ENCODE peak calls at places on chromosomes 6 and 20, in six cellular contexts. One of them, this sample, is unnamed.

GRCh38 chr6:128367437-128367836 is 153.0 kb downstream of the PTPRK start:
- DNase-seq in GM12892: no peak
- DNase-seq in K562: no peak
- DNase-seq in GM12878: no peak
- DNase-seq in HepG2: no peak
- DNase-seq in H1: no peak
- DNase-seq in this sample: no peak

GRCh38 chr6:16168121-16168520 is 39.2 kb downstream of the MYLIP start:
- DNase-seq in GM12892: no peak
- DNase-seq in K562: peak
- DNase-seq in GM12878: no peak
- DNase-seq in HepG2: no peak
- DNase-seq in H1: no peak
- DNase-seq in this sample: no peak

GRCh38 chr6:11648889-11649288 is 111.3 kb downstream of the TMEM170B start:
- DNase-seq in GM12892: no peak
- DNase-seq in K562: no peak
- DNase-seq in GM12878: no peak
- DNase-seq in HepG2: no peak
- DNase-seq in H1: no peak
- DNase-seq in this sample: no peak

GRCh38 chr20:40986774-40987173 is 41.8 kb upstream of the TOP1 start:
- DNase-seq in GM12892: no peak
- DNase-seq in K562: no peak
- DNase-seq in GM12878: no peak
- DNase-seq in HepG2: no peak
- DNase-seq in H1: no peak
- DNase-seq in this sample: no peak

GRCh38 chr6:89243331-89243629 is 26.1 kb upstream of the GABRR1 start:
- DNase-seq in GM12892: no peak
- DNase-seq in K562: no peak
- DNase-seq in GM12878: no peak
- DNase-seq in HepG2: no peak
- DNase-seq in H1: no peak
- DNase-seq in this sample: no peak

GRCh38 chr6:112100561-112100960 is 13.2 kb downstream of the FAM229B start:
- DNase-seq in GM12892: no peak
- DNase-seq in K562: no peak
- DNase-seq in GM12878: no peak
- DNase-seq in HepG2: no peak
- DNase-seq in H1: peak
- DNase-seq in this sample: no peak

GRCh38 chr6:134553941-134554340 is 236.0 kb upstream of the SGK1 start:
- DNase-seq in GM12892: no peak
- DNase-seq in K562: no peak
- DNase-seq in GM12878: no peak
- DNase-seq in HepG2: no peak
- DNase-seq in H1: no peak
- DNase-seq in this sample: no peak

GRCh38 chr6:159981171-159981571 is 12.3 kb downstream of the IGF2R start:
- DNase-seq in GM12892: no peak
- DNase-seq in K562: no peak
- DNase-seq in GM12878: no peak
- DNase-seq in HepG2: no peak
- DNase-seq in H1: no peak
- DNase-seq in this sample: no peak

GRCh38 chr6:121223212-121223611 is 111.1 kb downstream of the TBC1D32 start:
- DNase-seq in GM12892: no peak
- DNase-seq in K562: no peak
- DNase-seq in GM12878: no peak
- DNase-seq in HepG2: no peak
- DNase-seq in H1: no peak
- DNase-seq in this sample: no peak

GRCh38 chr6:107820571-107821261 is 3.4 kb downstream of the SCML4 start:
- DNase-seq in GM12892: no peak
- DNase-seq in K562: no peak
- DNase-seq in GM12878: no peak
- DNase-seq in HepG2: no peak
- DNase-seq in H1: no peak
- DNase-seq in this sample: no peak

GRCh38 chr20:49310695-49311094 is 32.8 kb upstream of the ZNFX1 start:
- DNase-seq in GM12892: no peak
- DNase-seq in K562: no peak
- DNase-seq in GM12878: no peak
- DNase-seq in HepG2: peak
- DNase-seq in H1: no peak
- DNase-seq in this sample: no peak

GRCh38 chr6:161444464-161444863 is 170.6 kb upstream of the AGPAT4 start:
- DNase-seq in GM12892: no peak
- DNase-seq in K562: peak
- DNase-seq in GM12878: no peak
- DNase-seq in HepG2: no peak
- DNase-seq in H1: no peak
- DNase-seq in this sample: no peak

GRCh38 chr20:61510778-61511330 is 258.8 kb downstream of the CDH4 start:
- DNase-seq in GM12892: no peak
- DNase-seq in K562: no peak
- DNase-seq in GM12878: no peak
- DNase-seq in HepG2: no peak
- DNase-seq in H1: no peak
- DNase-seq in this sample: no peak

GRCh38 chr20:53369871-53370270 is 223.8 kb downstream of the ZNF217 start:
- DNase-seq in GM12892: no peak
- DNase-seq in K562: no peak
- DNase-seq in GM12878: no peak
- DNase-seq in HepG2: no peak
- DNase-seq in H1: no peak
- DNase-seq in this sample: no peak

GRCh38 chr6:1027795-1028569 is 283.9 kb upstream of the FOXQ1 start:
- DNase-seq in GM12892: no peak
- DNase-seq in K562: no peak
- DNase-seq in GM12878: no peak
- DNase-seq in HepG2: no peak
- DNase-seq in H1: peak
- DNase-seq in this sample: no peak

GRCh38 chr6:155440758-155441157 is 14.9 kb downstream of the NOX3 start:
- DNase-seq in GM12892: no peak
- DNase-seq in K562: no peak
- DNase-seq in GM12878: no peak
- DNase-seq in HepG2: no peak
- DNase-seq in H1: no peak
- DNase-seq in this sample: no peak

GRCh38 chr6:139373928-139374356 is 506 bp downstream of the CITED2 start:
- DNase-seq in GM12892: no peak
- DNase-seq in K562: peak
- DNase-seq in GM12878: no peak
- DNase-seq in HepG2: no peak
- DNase-seq in H1: no peak
- DNase-seq in this sample: no peak

GRCh38 chr6:21953831-21954801 is 342.7 kb downstream of the PRL start:
- DNase-seq in GM12892: no peak
- DNase-seq in K562: peak
- DNase-seq in GM12878: no peak
- DNase-seq in HepG2: peak
- DNase-seq in H1: no peak
- DNase-seq in this sample: no peak

GRCh38 chr6:121430514-121431460 is 4.7 kb upstream of the GJA1 start:
- DNase-seq in GM12892: no peak
- DNase-seq in K562: no peak
- DNase-seq in GM12878: no peak
- DNase-seq in HepG2: peak
- DNase-seq in H1: no peak
- DNase-seq in this sample: no peak

GRCh38 chr20:57223648-57224489 is 42.6 kb downstream of the BMP7 start:
- DNase-seq in GM12892: no peak
- DNase-seq in K562: no peak
- DNase-seq in GM12878: no peak
- DNase-seq in HepG2: no peak
- DNase-seq in H1: no peak
- DNase-seq in this sample: no peak

GRCh38 chr20:3560578-3560977 is 89.8 kb downstream of the ATRN start:
- DNase-seq in GM12892: no peak
- DNase-seq in K562: no peak
- DNase-seq in GM12878: no peak
- DNase-seq in HepG2: no peak
- DNase-seq in H1: no peak
- DNase-seq in this sample: no peak

GRCh38 chr20:57711311-57711712 is 1.5 kb upstream of the PMEPA1 start:
- DNase-seq in GM12892: no peak
- DNase-seq in K562: no peak
- DNase-seq in GM12878: no peak
- DNase-seq in HepG2: no peak
- DNase-seq in H1: no peak
- DNase-seq in this sample: no peak

GRCh38 chr6:160327981-160328380 is 20.2 kb upstream of the SLC22A3 start:
- DNase-seq in GM12892: no peak
- DNase-seq in K562: no peak
- DNase-seq in GM12878: no peak
- DNase-seq in HepG2: no peak
- DNase-seq in H1: no peak
- DNase-seq in this sample: no peak

DNA sequence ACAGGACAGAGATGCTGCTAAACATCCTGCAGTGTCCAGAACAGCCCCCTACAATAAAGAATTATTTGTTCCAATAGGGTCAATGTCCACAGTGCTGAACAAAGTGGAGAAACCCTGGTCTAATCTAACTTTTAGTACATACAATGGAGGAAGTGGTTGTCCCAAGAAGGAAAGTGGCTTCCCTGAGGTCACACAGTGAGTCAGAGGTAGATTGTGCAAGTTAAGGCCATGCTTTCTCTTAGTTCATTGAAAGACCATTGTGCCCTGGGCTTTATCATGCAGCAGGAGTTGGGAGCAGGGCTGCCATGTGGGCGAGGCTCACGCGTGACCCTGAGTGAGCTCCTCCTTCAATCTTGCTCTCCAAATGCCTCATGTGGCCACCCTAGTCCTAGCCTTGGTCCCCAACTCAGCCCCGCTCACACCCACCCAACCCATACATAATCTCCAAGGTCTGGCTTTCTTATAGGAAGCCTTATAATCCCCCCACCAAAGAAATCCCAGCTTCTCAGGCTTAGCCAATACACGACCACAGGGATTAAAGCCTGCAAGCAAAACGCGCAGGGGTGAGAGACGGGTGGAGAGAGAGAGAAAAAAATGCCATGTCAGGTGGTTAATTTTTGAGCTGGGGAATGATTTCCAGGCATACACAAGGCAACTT is 19.9 kb downstream of the SLC13A3 start:
- DNase-seq in GM12892: no peak
- DNase-seq in K562: peak
- DNase-seq in GM12878: no peak
- DNase-seq in HepG2: peak
- DNase-seq in H1: no peak
- DNase-seq in this sample: no peak
- TF ChIP-seq TAF1 in GM12892: no peak
- TF ChIP-seq TAF1 in K562: no peak
- TF ChIP-seq TAF1 in GM12878: no peak
- TF ChIP-seq TAF1 in HepG2: peak
- TF ChIP-seq TAF1 in H1: no peak
- TF ChIP-seq TAF1 in this sample: no peak

DNA sequence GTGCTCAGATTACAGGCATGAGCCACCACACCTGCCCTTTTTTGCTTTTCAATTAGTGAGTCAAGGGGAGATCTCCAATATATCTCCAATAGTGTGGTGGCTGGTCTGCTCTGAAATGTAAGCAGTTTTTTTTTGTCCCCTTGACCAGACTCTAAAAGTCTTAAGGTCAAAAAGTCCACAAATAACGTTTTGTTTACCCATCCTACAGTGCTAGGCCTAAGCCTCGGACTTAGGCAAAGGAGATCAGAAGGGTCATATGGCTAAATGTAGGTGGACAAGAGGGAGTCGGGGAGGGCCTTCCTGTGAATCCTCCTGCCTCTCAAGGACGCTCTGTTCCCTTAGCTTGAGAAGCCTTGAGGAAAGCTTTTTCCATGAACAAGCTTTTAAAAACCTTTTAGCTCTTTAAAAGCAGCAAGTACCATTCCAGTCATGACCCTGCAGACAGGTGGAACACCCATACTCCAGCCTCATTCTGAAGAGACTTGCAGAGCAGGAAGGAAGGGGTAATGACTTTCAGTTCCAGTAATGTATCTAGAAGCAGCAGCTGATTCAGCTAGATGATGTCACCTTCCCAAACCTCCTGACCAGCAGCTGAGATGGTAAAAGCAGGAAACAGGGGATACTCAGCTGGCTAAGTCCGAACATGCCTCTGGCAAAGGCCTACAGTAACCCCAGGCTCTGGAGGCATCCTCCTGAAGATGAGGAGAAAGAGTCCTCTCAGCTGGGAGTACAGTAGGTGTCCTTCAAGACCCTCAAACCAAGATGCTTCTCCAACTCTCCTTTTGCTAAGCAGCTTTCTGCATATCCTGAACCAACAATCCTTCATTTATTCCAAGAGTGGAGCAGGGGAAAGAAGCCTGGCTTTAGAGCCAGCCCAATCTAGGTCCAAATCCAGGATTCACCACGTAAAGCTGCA is 23.6 kb downstream of the BCL2L1 start:
- DNase-seq in GM12892: peak
- DNase-seq in K562: peak
- DNase-seq in GM12878: no peak
- DNase-seq in HepG2: peak
- DNase-seq in H1: no peak
- DNase-seq in this sample: no peak
- TF ChIP-seq POLR2A in GM12892: no peak
- TF ChIP-seq POLR2A in K562: no peak
- TF ChIP-seq POLR2A in GM12878: no peak
- TF ChIP-seq POLR2A in HepG2: peak
- TF ChIP-seq POLR2A in H1: no peak
- TF ChIP-seq POLR2A in this sample: no peak

GRCh38 chr20:58822175-58822574 is 28.5 kb downstream of the GNAS-AS1 start:
- DNase-seq in GM12892: no peak
- DNase-seq in K562: peak
- DNase-seq in GM12878: no peak
- DNase-seq in HepG2: peak
- DNase-seq in H1: no peak
- DNase-seq in this sample: no peak
- TF ChIP-seq TAF1 in GM12892: no peak
- TF ChIP-seq TAF1 in K562: no peak
- TF ChIP-seq TAF1 in GM12878: no peak
- TF ChIP-seq TAF1 in HepG2: no peak
- TF ChIP-seq TAF1 in H1: no peak
- TF ChIP-seq TAF1 in this sample: no peak

DNA sequence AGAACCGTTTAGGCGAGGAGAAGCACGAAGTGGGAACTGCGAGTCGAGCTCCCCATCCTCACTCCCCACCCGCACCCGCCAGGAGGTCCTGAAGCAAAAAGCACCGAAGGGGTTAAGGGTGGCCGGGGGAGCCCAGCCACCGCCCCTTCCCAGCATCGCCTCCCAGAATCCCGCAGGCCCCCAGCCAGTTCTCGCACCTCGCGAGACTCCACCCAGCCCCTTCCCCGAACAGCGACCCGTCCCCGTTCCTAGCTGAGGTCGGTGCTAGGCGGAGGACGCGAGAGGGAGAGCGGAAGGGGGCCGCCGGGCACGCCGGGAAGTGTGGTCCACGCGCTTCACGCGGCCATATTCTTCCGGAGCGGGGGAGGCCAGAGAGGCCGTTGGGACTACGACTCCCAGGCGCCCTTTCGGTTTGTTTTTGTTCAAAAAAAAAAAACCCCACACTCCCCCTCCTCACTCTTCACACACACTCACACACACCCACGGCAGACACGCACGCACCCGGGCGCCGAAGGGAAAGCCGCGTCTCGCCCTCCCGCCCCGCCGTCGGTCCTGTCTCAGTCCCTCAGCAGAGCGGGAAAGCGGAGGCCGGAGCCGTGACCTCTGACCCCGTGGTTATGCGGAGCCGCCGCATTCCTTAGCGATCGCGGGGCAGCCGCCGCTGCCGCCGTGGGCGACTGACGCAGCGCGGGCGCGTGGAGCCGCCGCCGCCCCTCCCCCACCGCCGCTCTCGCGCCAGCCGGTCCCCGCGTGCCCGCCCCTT is at the start of gene ASXL1:
- DNase-seq in GM12892: peak
- DNase-seq in K562: peak
- DNase-seq in GM12878: peak
- DNase-seq in HepG2: peak
- DNase-seq in H1: peak
- DNase-seq in this sample: peak
- TF ChIP-seq POLR2A in GM12892: peak
- TF ChIP-seq POLR2A in K562: peak
- TF ChIP-seq POLR2A in GM12878: peak
- TF ChIP-seq POLR2A in HepG2: peak
- TF ChIP-seq POLR2A in H1: peak
- TF ChIP-seq POLR2A in this sample: peak